ENCODE peak calls at places on chromosomes 5 and 9, in five cellular contexts. One of them, this sample, is unnamed.

GRCh38 chr9:90547896-90548295 is 94.7 kb downstream of the DIRAS2 start:
- DNase-seq in activated T-cell treated with anti-CD3 and anti-CD28 coated beads, Interleukin-2, amount 50 U/mL, for 48 hours: no peak
- DNase-seq in T-helper 2 cell: no peak
- DNase-seq in neural progenitor cell: peak
- DNase-seq in non-pigmented ciliary epithelial cell: no peak
- DNase-seq in this sample: no peak

GRCh38 chr5:125372694-125373621 is 626.5 kb upstream of the ZNF608 start:
- DNase-seq in activated T-cell treated with anti-CD3 and anti-CD28 coated beads, Interleukin-2, amount 50 U/mL, for 48 hours: no peak
- DNase-seq in T-helper 2 cell: no peak
- DNase-seq in neural progenitor cell: peak
- DNase-seq in non-pigmented ciliary epithelial cell: peak
- DNase-seq in this sample: no peak

GRCh38 chr5:109612278-109612905 is 77.3 kb upstream of the MAN2A1 start:
- DNase-seq in activated T-cell treated with anti-CD3 and anti-CD28 coated beads, Interleukin-2, amount 50 U/mL, for 48 hours: no peak
- DNase-seq in T-helper 2 cell: no peak
- DNase-seq in neural progenitor cell: peak
- DNase-seq in non-pigmented ciliary epithelial cell: no peak
- DNase-seq in this sample: no peak

GRCh38 chr9:96655198-96655851 is at the start of gene PRXL2C:
- DNase-seq in activated T-cell treated with anti-CD3 and anti-CD28 coated beads, Interleukin-2, amount 50 U/mL, for 48 hours: peak
- DNase-seq in T-helper 2 cell: peak
- DNase-seq in neural progenitor cell: no peak
- DNase-seq in non-pigmented ciliary epithelial cell: no peak
- DNase-seq in this sample: peak

GRCh38 chr9:5557606-5558587 is 47.6 kb downstream of the PDCD1LG2 start:
- DNase-seq in activated T-cell treated with anti-CD3 and anti-CD28 coated beads, Interleukin-2, amount 50 U/mL, for 48 hours: no peak
- DNase-seq in T-helper 2 cell: peak
- DNase-seq in neural progenitor cell: peak
- DNase-seq in non-pigmented ciliary epithelial cell: no peak
- DNase-seq in this sample: peak

GRCh38 chr9:112569186-112569585 is 82.6 kb downstream of the KIAA1958 start:
- DNase-seq in activated T-cell treated with anti-CD3 and anti-CD28 coated beads, Interleukin-2, amount 50 U/mL, for 48 hours: no peak
- DNase-seq in T-helper 2 cell: no peak
- DNase-seq in neural progenitor cell: no peak
- DNase-seq in non-pigmented ciliary epithelial cell: peak
- DNase-seq in this sample: no peak

GRCh38 chr9:4866239-4866969 is 73.7 kb downstream of the RCL1 start:
- DNase-seq in activated T-cell treated with anti-CD3 and anti-CD28 coated beads, Interleukin-2, amount 50 U/mL, for 48 hours: peak
- DNase-seq in T-helper 2 cell: no peak
- DNase-seq in neural progenitor cell: no peak
- DNase-seq in non-pigmented ciliary epithelial cell: no peak
- DNase-seq in this sample: no peak

GRCh38 chr5:142420521-142420920 is 95.7 kb upstream of the SPRY4 start:
- DNase-seq in activated T-cell treated with anti-CD3 and anti-CD28 coated beads, Interleukin-2, amount 50 U/mL, for 48 hours: no peak
- DNase-seq in T-helper 2 cell: no peak
- DNase-seq in neural progenitor cell: peak
- DNase-seq in non-pigmented ciliary epithelial cell: no peak
- DNase-seq in this sample: no peak

GRCh38 chr5:133819977-133820471 is 148.4 kb downstream of the C5orf15 start:
- DNase-seq in activated T-cell treated with anti-CD3 and anti-CD28 coated beads, Interleukin-2, amount 50 U/mL, for 48 hours: no peak
- DNase-seq in T-helper 2 cell: no peak
- DNase-seq in neural progenitor cell: no peak
- DNase-seq in non-pigmented ciliary epithelial cell: no peak
- DNase-seq in this sample: no peak

GRCh38 chr9:33108472-33108871 is 32.0 kb upstream of the SMU1 start:
- DNase-seq in activated T-cell treated with anti-CD3 and anti-CD28 coated beads, Interleukin-2, amount 50 U/mL, for 48 hours: no peak
- DNase-seq in T-helper 2 cell: no peak
- DNase-seq in neural progenitor cell: no peak
- DNase-seq in non-pigmented ciliary epithelial cell: no peak
- DNase-seq in this sample: no peak

GRCh38 chr5:176533390-176533789 is 3.8 kb downstream of the RNF44 start:
- DNase-seq in activated T-cell treated with anti-CD3 and anti-CD28 coated beads, Interleukin-2, amount 50 U/mL, for 48 hours: no peak
- DNase-seq in T-helper 2 cell: no peak
- DNase-seq in neural progenitor cell: no peak
- DNase-seq in non-pigmented ciliary epithelial cell: no peak
- DNase-seq in this sample: no peak

GRCh38 chr5:81718300-81718699 is 32.6 kb downstream of the SSBP2 start:
- DNase-seq in activated T-cell treated with anti-CD3 and anti-CD28 coated beads, Interleukin-2, amount 50 U/mL, for 48 hours: no peak
- DNase-seq in T-helper 2 cell: no peak
- DNase-seq in neural progenitor cell: peak
- DNase-seq in non-pigmented ciliary epithelial cell: no peak
- DNase-seq in this sample: no peak

GRCh38 chr9:93303806-93304573 is 120.1 kb downstream of the WNK2 start:
- DNase-seq in activated T-cell treated with anti-CD3 and anti-CD28 coated beads, Interleukin-2, amount 50 U/mL, for 48 hours: no peak
- DNase-seq in T-helper 2 cell: no peak
- DNase-seq in neural progenitor cell: no peak
- DNase-seq in non-pigmented ciliary epithelial cell: no peak
- DNase-seq in this sample: no peak

GRCh38 chr5:143576721-143577484 is 173.4 kb upstream of the NR3C1 start:
- DNase-seq in activated T-cell treated with anti-CD3 and anti-CD28 coated beads, Interleukin-2, amount 50 U/mL, for 48 hours: no peak
- DNase-seq in T-helper 2 cell: no peak
- DNase-seq in neural progenitor cell: no peak
- DNase-seq in non-pigmented ciliary epithelial cell: no peak
- DNase-seq in this sample: no peak

GRCh38 chr9:125635888-125636287 is 71.1 kb downstream of the MAPKAP1 start:
- DNase-seq in activated T-cell treated with anti-CD3 and anti-CD28 coated beads, Interleukin-2, amount 50 U/mL, for 48 hours: no peak
- DNase-seq in T-helper 2 cell: no peak
- DNase-seq in neural progenitor cell: no peak
- DNase-seq in non-pigmented ciliary epithelial cell: no peak
- DNase-seq in this sample: no peak

GRCh38 chr9:98860871-98861293 is 53.4 kb downstream of the GALNT12 start:
- DNase-seq in activated T-cell treated with anti-CD3 and anti-CD28 coated beads, Interleukin-2, amount 50 U/mL, for 48 hours: no peak
- DNase-seq in T-helper 2 cell: no peak
- DNase-seq in neural progenitor cell: peak
- DNase-seq in non-pigmented ciliary epithelial cell: peak
- DNase-seq in this sample: no peak

GRCh38 chr5:15286659-15287058 is 213.3 kb upstream of the FBXL7 start:
- DNase-seq in activated T-cell treated with anti-CD3 and anti-CD28 coated beads, Interleukin-2, amount 50 U/mL, for 48 hours: no peak
- DNase-seq in T-helper 2 cell: no peak
- DNase-seq in neural progenitor cell: peak
- DNase-seq in non-pigmented ciliary epithelial cell: no peak
- DNase-seq in this sample: no peak

GRCh38 chr5:32436553-32437262 is 7.8 kb downstream of the ZFR start:
- DNase-seq in activated T-cell treated with anti-CD3 and anti-CD28 coated beads, Interleukin-2, amount 50 U/mL, for 48 hours: no peak
- DNase-seq in T-helper 2 cell: no peak
- DNase-seq in neural progenitor cell: no peak
- DNase-seq in non-pigmented ciliary epithelial cell: no peak
- DNase-seq in this sample: no peak

GRCh38 chr9:120985759-120986353 is 59.3 kb upstream of the TRAF1 start:
- DNase-seq in activated T-cell treated with anti-CD3 and anti-CD28 coated beads, Interleukin-2, amount 50 U/mL, for 48 hours: no peak
- DNase-seq in T-helper 2 cell: no peak
- DNase-seq in neural progenitor cell: peak
- DNase-seq in non-pigmented ciliary epithelial cell: peak
- DNase-seq in this sample: no peak

GRCh38 chr9:112020680-112021596 is 124.3 kb downstream of the UGCG start:
- DNase-seq in activated T-cell treated with anti-CD3 and anti-CD28 coated beads, Interleukin-2, amount 50 U/mL, for 48 hours: no peak
- DNase-seq in T-helper 2 cell: no peak
- DNase-seq in neural progenitor cell: no peak
- DNase-seq in non-pigmented ciliary epithelial cell: no peak
- DNase-seq in this sample: no peak

GRCh38 chr9:24590432-24590831 is 44.7 kb upstream of the IZUMO3 start:
- DNase-seq in activated T-cell treated with anti-CD3 and anti-CD28 coated beads, Interleukin-2, amount 50 U/mL, for 48 hours: no peak
- DNase-seq in T-helper 2 cell: no peak
- DNase-seq in neural progenitor cell: no peak
- DNase-seq in non-pigmented ciliary epithelial cell: no peak
- DNase-seq in this sample: no peak